ENCODE peak calls at places on chromosomes 13 and 19, in eight cellular contexts. U is fibroblast of lung, T is fibroblast of mammary gland, V is lung, W is foreskin fibroblast, O is brain microvascular endothelial cell, Z is MCF 10A, F is choroid plexus epithelial cell. I is an unnamed sample.

GRCh38 chr13:59601993-59602392 is 561.7 kb downstream of the DIAPH3 start:
- DNase-seq in U (no peak), T (no peak), V (no peak), W (no peak), O (no peak), Z (no peak), F (peak), I (no peak)

GRCh38 chr19:33429891-33430673 is 56.6 kb downstream of the CEBPG start:
- DNase-seq in U (no peak), T (no peak), V (no peak), W (no peak), O (no peak), Z (no peak), F (no peak), I (no peak)

GRCh38 chr19:16323532-16323931 is 1.1 kb upstream of the KLF2 start:
- DNase-seq in U (no peak), T (no peak), V (no peak), W (no peak), O (no peak), Z (no peak), F (no peak), I (no peak)

GRCh38 chr13:29448124-29448685 is 147.3 kb downstream of the SLC7A1 start:
- DNase-seq in U (no peak), T (no peak), V (no peak), W (no peak), O (no peak), Z (no peak), F (no peak), I (no peak)

GRCh38 chr19:16066611-16067104 is 9.6 kb upstream of the TPM4 start:
- DNase-seq in U (peak), T (peak), V (no peak), W (peak), O (peak), Z (peak), F (no peak), I (no peak)

GRCh38 chr19:30609656-30610270 is 237.6 kb downstream of the ZNF536 start:
- DNase-seq in U (no peak), T (no peak), V (no peak), W (no peak), O (no peak), Z (no peak), F (no peak), I (no peak)

GRCh38 chr19:45179063-45179847 is 671 bp downstream of the BLOC1S3 start:
- DNase-seq in U (peak), T (peak), V (peak), W (peak), O (no peak), Z (peak), F (peak), I (peak)

GRCh38 chr19:45340899-45341453 is 426 bp downstream of the KLC3 start:
- DNase-seq in U (no peak), T (peak), V (no peak), W (peak), O (peak), Z (no peak), F (peak), I (no peak)

GRCh38 chr13:31011193-31011860 is 78.9 kb downstream of the TEX26 start:
- DNase-seq in U (no peak), T (no peak), V (no peak), W (no peak), O (no peak), Z (no peak), F (no peak), I (no peak)

GRCh38 chr13:41942462-41943094 is 18.3 kb downstream of the VWA8 start:
- DNase-seq in U (peak), T (peak), V (no peak), W (peak), O (peak), Z (peak), F (peak), I (no peak)

GRCh38 chr13:79869326-79869725 is 388.4 kb downstream of the NDFIP2 start:
- DNase-seq in U (peak), T (no peak), V (no peak), W (no peak), O (peak), Z (no peak), F (peak), I (peak)

GRCh38 chr13:57631607-57632275 is at the start of gene PCDH17:
- DNase-seq in U (peak), T (no peak), V (peak), W (peak), O (peak), Z (no peak), F (peak), I (no peak)

GRCh38 chr13:47869780-47870179 is 131.3 kb downstream of the SUCLA2 start:
- DNase-seq in U (no peak), T (no peak), V (no peak), W (no peak), O (no peak), Z (no peak), F (no peak), I (no peak)

GRCh38 chr13:23330356-23330755 is 103.1 kb downstream of the SACS start:
- DNase-seq in U (peak), T (no peak), V (no peak), W (no peak), O (no peak), Z (no peak), F (no peak), I (no peak)

GRCh38 chr13:109874921-109875454 is 88.6 kb upstream of the IRS2 start:
- DNase-seq in U (peak), T (peak), V (no peak), W (peak), O (peak), Z (peak), F (peak), I (peak)

GRCh38 chr19:16295071-16295470 is 29.6 kb upstream of the KLF2 start:
- DNase-seq in U (peak), T (no peak), V (no peak), W (no peak), O (no peak), Z (no peak), F (no peak), I (peak)

GRCh38 chr19:30001301-30001700 is 59.3 kb downstream of the URI1 start:
- DNase-seq in U (no peak), T (no peak), V (no peak), W (no peak), O (no peak), Z (no peak), F (no peak), I (no peak)

GRCh38 chr13:37340911-37341670 is 235.6 kb upstream of the CSNK1A1L start:
- DNase-seq in U (no peak), T (no peak), V (no peak), W (no peak), O (no peak), Z (no peak), F (no peak), I (no peak)

GRCh38 chr19:8608858-8609209 is 1.7 kb downstream of the ADAMTS10 start:
- DNase-seq in U (no peak), T (no peak), V (no peak), W (no peak), O (no peak), Z (no peak), F (no peak), I (no peak)

GRCh38 chr19:8610041-8610927 is at the start of gene ADAMTS10:
- DNase-seq in U (peak), T (peak), V (no peak), W (peak), O (peak), Z (no peak), F (peak), I (no peak)

GRCh38 chr19:8610928-8611284 is 391 bp upstream of the ADAMTS10 start:
- DNase-seq in U (no peak), T (no peak), V (no peak), W (no peak), O (no peak), Z (no peak), F (no peak), I (no peak)

GRCh38 chr19:8611391-8611883 is 922 bp upstream of the ADAMTS10 start:
- DNase-seq in U (peak), T (no peak), V (no peak), W (no peak), O (no peak), Z (no peak), F (no peak), I (no peak)

DNA sequence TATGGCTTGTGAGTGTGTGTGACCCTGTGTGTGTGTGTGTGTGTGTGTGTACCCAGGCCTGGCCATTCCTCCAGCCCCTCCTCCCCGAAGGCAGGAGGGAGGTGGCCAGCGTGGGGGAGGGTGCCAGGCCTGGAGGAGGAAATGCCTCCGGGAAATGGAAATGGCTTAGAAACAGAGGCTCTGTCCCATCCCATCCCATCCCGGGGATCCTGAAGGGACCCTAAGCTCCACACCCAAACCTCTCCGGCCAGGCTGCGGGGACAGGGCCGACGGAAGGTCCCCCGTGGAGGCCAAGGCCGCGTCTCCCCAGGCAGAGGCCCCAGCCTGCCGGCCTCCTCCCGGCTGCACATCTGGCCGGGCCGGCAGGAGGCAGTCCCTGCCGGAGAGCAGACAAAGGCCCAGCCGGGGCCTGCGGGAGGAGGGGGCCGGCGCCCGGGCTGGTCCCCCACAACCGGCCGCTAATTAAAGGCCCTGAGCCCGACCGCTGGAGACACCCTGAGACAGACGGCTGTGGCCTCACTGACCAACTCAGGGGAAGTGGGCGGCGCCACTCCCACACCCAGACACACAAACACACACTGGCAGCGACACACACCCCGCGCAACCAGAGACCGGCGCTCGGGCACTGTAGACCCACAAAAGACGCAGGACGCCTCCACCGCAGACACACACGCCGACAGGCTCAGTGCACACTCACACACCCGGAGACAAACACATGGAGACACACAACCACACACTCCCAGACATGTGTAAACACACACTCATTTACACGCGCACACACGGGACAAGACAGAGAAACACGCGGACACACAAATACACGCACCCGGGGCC is 1.1 kb downstream of the ADAMTS10 start:
- DNase-seq in U (peak), T (peak), V (no peak), W (peak), O (peak), Z (no peak), F (peak), I (no peak)
- TF ChIP-seq CTCF in U (peak), T (no peak), V (no peak), W (peak), O (peak), Z (no peak), F (peak), I (no peak)

GRCh38 chr19:10962863-10963262 is 2.0 kb downstream of the SMARCA4 start:
- DNase-seq in U (no peak), T (no peak), V (no peak), W (no peak), O (no peak), Z (no peak), F (no peak), I (no peak)

GRCh38 chr19:10963865-10964264 is 3.0 kb downstream of the SMARCA4 start:
- DNase-seq in U (no peak), T (no peak), V (no peak), W (no peak), O (no peak), Z (no peak), F (no peak), I (no peak)

GRCh38 chr19:10966809-10967208 is 6.0 kb downstream of the SMARCA4 start:
- DNase-seq in U (no peak), T (no peak), V (no peak), W (no peak), O (no peak), Z (no peak), F (no peak), I (no peak)

GRCh38 chr19:10965398-10965797 is 4.6 kb downstream of the SMARCA4 start:
- DNase-seq in U (no peak), T (no peak), V (no peak), W (no peak), O (no peak), Z (no peak), F (peak), I (no peak)

GRCh38 chr19:10964903-10965302 is 4.1 kb downstream of the SMARCA4 start:
- DNase-seq in U (no peak), T (no peak), V (no peak), W (no peak), O (no peak), Z (no peak), F (no peak), I (no peak)
- TF ChIP-seq CTCF in U (no peak), T (no peak), V (no peak), W (no peak), O (peak), Z (no peak), F (peak), I (no peak)

GRCh38 chr19:18667531-18668251 is 15.8 kb upstream of the CRTC1 start:
- DNase-seq in U (no peak), T (no peak), V (no peak), W (no peak), O (no peak), Z (no peak), F (no peak), I (peak)
- TF ChIP-seq CTCF in U (no peak), T (no peak), V (no peak), W (no peak), O (no peak), Z (no peak), F (no peak), I (no peak)

GRCh38 chr13:21798181-21798580 is 127.3 kb downstream of the FGF9 start:
- DNase-seq in U (no peak), T (no peak), V (no peak), W (no peak), O (no peak), Z (no peak), F (no peak), I (no peak)

GRCh38 chr13:21799671-21800070 is 128.8 kb downstream of the FGF9 start:
- DNase-seq in U (no peak), T (no peak), V (no peak), W (no peak), O (no peak), Z (no peak), F (no peak), I (no peak)

GRCh38 chr13:21805733-21806132 is 134.9 kb downstream of the FGF9 start:
- DNase-seq in U (no peak), T (no peak), V (no peak), W (no peak), O (no peak), Z (no peak), F (no peak), I (no peak)

GRCh38 chr13:21800847-21801616 is 130.2 kb downstream of the FGF9 start:
- DNase-seq in U (no peak), T (no peak), V (no peak), W (no peak), O (no peak), Z (no peak), F (no peak), I (no peak)
- TF ChIP-seq CTCF in U (no peak), T (no peak), V (no peak), W (no peak), O (no peak), Z (no peak), F (no peak), I (no peak)

GRCh38 chr19:32287811-32288227 is 57.6 kb upstream of the ZNF507 start:
- DNase-seq in U (peak), T (peak), V (peak), W (peak), O (peak), Z (peak), F (peak), I (no peak)
- TF ChIP-seq CTCF in U (peak), T (peak), V (no peak), W (peak), O (peak), Z (no peak), F (peak), I (peak)

GRCh38 chr13:46126552-46127171 is 21.8 kb upstream of the CPB2 start:
- DNase-seq in U (peak), T (peak), V (peak), W (peak), O (peak), Z (peak), F (peak), I (peak)

GRCh38 chr13:46126074-46126473 is 21.2 kb upstream of the CPB2 start:
- DNase-seq in U (no peak), T (no peak), V (no peak), W (no peak), O (no peak), Z (no peak), F (no peak), I (no peak)

GRCh38 chr13:46122304-46122703 is 17.5 kb upstream of the CPB2 start:
- DNase-seq in U (no peak), T (no peak), V (no peak), W (no peak), O (no peak), Z (no peak), F (no peak), I (no peak)

GRCh38 chr13:46124967-46125933 is 20.4 kb upstream of the CPB2 start:
- DNase-seq in U (no peak), T (no peak), V (no peak), W (no peak), O (no peak), Z (no peak), F (no peak), I (no peak)

DNA sequence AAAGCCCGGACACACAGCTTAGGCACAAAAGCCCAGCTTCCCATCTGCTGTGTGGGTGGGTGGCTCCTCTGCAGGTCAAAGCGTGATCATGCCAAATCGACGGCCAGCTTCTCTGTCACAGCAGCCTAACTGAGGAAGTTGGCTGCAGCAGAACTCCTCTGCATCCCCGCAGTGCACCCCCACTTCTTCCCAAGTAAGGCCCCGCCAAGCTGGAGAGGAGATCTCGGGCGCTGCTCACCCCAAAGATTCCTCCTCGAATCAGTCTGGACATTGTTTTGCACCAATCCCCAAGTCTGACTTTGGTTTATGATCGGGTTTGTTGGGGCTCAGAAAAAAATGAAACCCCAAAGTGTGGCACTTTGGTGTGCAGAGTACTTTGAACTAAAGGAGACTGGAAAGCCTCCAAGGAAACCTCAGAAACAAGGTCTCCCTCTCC is 19.7 kb upstream of the CPB2 start:
- DNase-seq in U (no peak), T (no peak), V (peak), W (no peak), O (no peak), Z (no peak), F (no peak), I (no peak)
- TF ChIP-seq CTCF in U (no peak), T (no peak), V (no peak), W (no peak), O (no peak), Z (no peak), F (no peak), I (no peak)

DNA sequence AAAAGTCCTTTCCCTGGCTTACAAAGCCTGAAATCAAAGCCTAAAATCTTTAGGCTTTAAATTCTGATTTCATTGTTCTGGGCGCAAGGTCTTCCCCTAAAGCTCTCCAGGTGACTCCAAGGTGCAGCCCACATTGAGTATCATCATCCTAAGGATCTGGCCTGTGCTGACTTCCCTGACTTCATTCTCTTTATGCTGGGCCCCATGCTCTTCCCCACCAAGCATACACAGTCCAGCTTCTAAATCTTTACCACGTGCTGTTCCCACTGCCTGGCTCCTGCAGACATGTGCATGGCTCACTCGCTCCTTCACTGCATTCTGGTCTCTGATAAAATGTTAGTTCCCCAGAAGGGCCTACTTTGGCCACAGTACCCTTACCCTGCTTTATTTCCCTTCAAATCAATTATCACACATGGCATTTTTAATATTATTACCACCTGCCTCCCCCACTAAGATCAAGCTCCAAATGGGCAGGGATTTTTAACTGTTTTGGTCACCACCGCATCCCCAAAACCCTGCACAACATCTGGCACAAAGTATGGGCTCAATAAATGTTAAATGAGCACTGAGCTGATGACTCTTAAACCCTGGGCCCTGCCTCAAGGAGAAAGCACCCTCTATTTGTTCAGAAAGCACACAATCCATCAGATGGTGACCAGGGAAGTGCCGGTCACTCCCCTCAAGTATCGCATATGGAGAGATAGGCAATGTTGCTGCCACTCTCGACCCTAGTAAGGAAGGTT is 3.3 kb downstream of the FBL start:
- DNase-seq in U (no peak), T (no peak), V (no peak), W (peak), O (no peak), Z (no peak), F (no peak), I (no peak)
- TF ChIP-seq CTCF in U (no peak), T (no peak), V (no peak), W (no peak), O (no peak), Z (peak), F (no peak), I (no peak)

I was measured in PC-9.